ENCODE peak calls at places on chromosome 11, in six cellular contexts. One of them, this sample, is unnamed.

GRCh38 chr11:113378013-113378412 is 9.6 kb upstream of the ANKK1 start:
- DNase-seq in EL: no peak
- DNase-seq in NCI-H1694: no peak
- DNase-seq in transverse colon: no peak
- DNase-seq in tibial artery: no peak
- DNase-seq in central memory CD4-positive, alpha-beta T cell: no peak
- DNase-seq in this sample: no peak

GRCh38 chr11:66068923-66069714 is 953 bp upstream of the PACS1 start:
- DNase-seq in EL: peak
- DNase-seq in NCI-H1694: peak
- DNase-seq in transverse colon: peak
- DNase-seq in tibial artery: peak
- DNase-seq in central memory CD4-positive, alpha-beta T cell: peak
- DNase-seq in this sample: no peak

GRCh38 chr11:126607374-126607773 is 251.9 kb downstream of the ST3GAL4 start:
- DNase-seq in EL: peak
- DNase-seq in NCI-H1694: peak
- DNase-seq in transverse colon: peak
- DNase-seq in tibial artery: peak
- DNase-seq in central memory CD4-positive, alpha-beta T cell: no peak
- DNase-seq in this sample: peak

GRCh38 chr11:97140885-97141494 is 751.2 kb downstream of the JRKL start:
- DNase-seq in EL: no peak
- DNase-seq in NCI-H1694: no peak
- DNase-seq in transverse colon: no peak
- DNase-seq in tibial artery: no peak
- DNase-seq in central memory CD4-positive, alpha-beta T cell: no peak
- DNase-seq in this sample: no peak

GRCh38 chr11:132901638-132902610 is 630.4 kb downstream of the OPCML start:
- DNase-seq in EL: no peak
- DNase-seq in NCI-H1694: no peak
- DNase-seq in transverse colon: no peak
- DNase-seq in tibial artery: no peak
- DNase-seq in central memory CD4-positive, alpha-beta T cell: no peak
- DNase-seq in this sample: no peak

GRCh38 chr11:128515766-128516466 is 71.4 kb downstream of the ETS1 start:
- DNase-seq in EL: peak
- DNase-seq in NCI-H1694: no peak
- DNase-seq in transverse colon: no peak
- DNase-seq in tibial artery: no peak
- DNase-seq in central memory CD4-positive, alpha-beta T cell: no peak
- DNase-seq in this sample: no peak

GRCh38 chr11:15936011-15936410 is 420.3 kb downstream of the SOX6 start:
- DNase-seq in EL: no peak
- DNase-seq in NCI-H1694: no peak
- DNase-seq in transverse colon: no peak
- DNase-seq in tibial artery: no peak
- DNase-seq in central memory CD4-positive, alpha-beta T cell: no peak
- DNase-seq in this sample: no peak

GRCh38 chr11:71580057-71581003 is 2.3 kb downstream of the KRTAP5-11 start:
- DNase-seq in EL: peak
- DNase-seq in NCI-H1694: peak
- DNase-seq in transverse colon: peak
- DNase-seq in tibial artery: no peak
- DNase-seq in central memory CD4-positive, alpha-beta T cell: peak
- DNase-seq in this sample: peak

GRCh38 chr11:134592391-134592990 is 180.4 kb upstream of the B3GAT1 start:
- DNase-seq in EL: no peak
- DNase-seq in NCI-H1694: peak
- DNase-seq in transverse colon: peak
- DNase-seq in tibial artery: no peak
- DNase-seq in central memory CD4-positive, alpha-beta T cell: no peak
- DNase-seq in this sample: peak

This sample was measured in DND-41.